ENCODE peak calls at places on chromosomes 7 and 10, in four cellular contexts. B, N, T and F are unnamed samples.

GRCh38 chr10:132344386-132344785 is 12.4 kb downstream of the LRRC27 start:
- DNase-seq in T (no peak), N (no peak), B (no peak), F (no peak)

GRCh38 chr7:105837765-105838241 is 38.6 kb downstream of the ATXN7L1 start:
- DNase-seq in B (no peak), N (peak; percentile 63), T (no peak), F (no peak)

GRCh38 chr7:6705959-6706665 is 635 bp downstream of the ZNF12 start:
- DNase-seq in B (no peak), T (no peak), N (no peak), F (no peak)

GRCh38 chr10:71597821-71598498 is 121.6 kb downstream of the C10orf105 start:
- DNase-seq in B (peak; percentile 10), T (no peak), N (no peak), F (no peak)

GRCh38 chr10:104246981-104247380 is 7.7 kb upstream of the GSTO1 start:
- DNase-seq in T (no peak), N (no peak), B (peak; percentile 48), F (no peak)

GRCh38 chr7:2031496-2031895 is 201.2 kb downstream of the MAD1L1 start:
- DNase-seq in N (no peak), B (no peak), T (no peak), F (no peak)

GRCh38 chr10:132500781-132501415 is 36.7 kb upstream of the INPP5A start:
- DNase-seq in T (no peak), B (no peak), N (no peak), F (no peak)

GRCh38 chr7:72919256-72919775 is 5.6 kb upstream of the POM121 start:
- DNase-seq in T (no peak), B (no peak), N (no peak), F (no peak)

GRCh38 chr7:37420931-37421330 is 27.7 kb downstream of the ELMO1 start:
- DNase-seq in N (no peak), T (no peak), B (no peak), F (no peak)

GRCh38 chr7:139679731-139680594 is 97.8 kb downstream of the HIPK2 start:
- DNase-seq in B (no peak), N (no peak), T (no peak), F (no peak)

GRCh38 chr7:93902777-93903423 is 3.5 kb upstream of the GNGT1 start:
- DNase-seq in T (no peak), B (peak; percentile 73), N (no peak), F (peak; percentile 41)